ENCODE peak calls at places on chromosomes 4 and X, in five cellular contexts. L is left ventricle myocardium inferior; S is CD8-positive, alpha-beta memory T cell; V is aorta; R is pancreas. U is an unnamed sample. For H3K4me1 and H3K27me3, the result is how much of the 10 kb centered on the place peaks cover.

GRCh38 chrX:41452972-41453371 is 5.8 kb downstream of the NYX start:
- DNase-seq in L (no peak), S (no peak), V (no peak), R (no peak), U (no peak)

GRCh38 chrX:42176790-42177189 is 253.4 kb upstream of the CASK start:
- DNase-seq in L (no peak), S (no peak), V (no peak), R (no peak), U (no peak)

GRCh38 chr4:187304131-187304530 is 580.5 kb upstream of the FAT1 start:
- DNase-seq in L (no peak), S (no peak), V (no peak), R (no peak), U (no peak)

GRCh38 chrX:72094894-72095293 is 36.8 kb downstream of the RTL5 start:
- DNase-seq in L (peak), S (peak), V (peak), R (no peak), U (peak)

GRCh38 chrX:63922221-63922620 is 137.2 kb upstream of the ARHGEF9 start:
- DNase-seq in L (no peak), S (no peak), V (no peak), R (no peak), U (no peak)

GRCh38 chr4:128793859-128794667 is 15.4 kb upstream of the JADE1 start:
- DNase-seq in L (no peak), S (no peak), V (no peak), R (no peak), U (no peak)

GRCh38 chrX:17496407-17496806 is 121.4 kb downstream of the NHS start:
- DNase-seq in L (no peak), S (no peak), V (no peak), R (peak), U (no peak)

GRCh38 chr4:71026086-71026485 is 32.6 kb downstream of the DCK start:
- DNase-seq in L (no peak), S (no peak), V (no peak), R (peak), U (no peak)

GRCh38 chr4:88967883-88968316 is 89.1 kb downstream of the FAM13A start:
- DNase-seq in L (no peak), S (no peak), V (no peak), R (no peak), U (no peak)

GRCh38 chr4:182265881-182266280 is 22.7 kb downstream of the TENM3 start:
- DNase-seq in L (no peak), S (no peak), V (no peak), R (no peak), U (no peak)

GRCh38 chrX:84047339-84047738 is 140.7 kb downstream of the RPS6KA6 start:
- DNase-seq in L (no peak), S (no peak), V (no peak), R (no peak), U (no peak)

GRCh38 chr4:145583656-145584055 is 35.5 kb upstream of the MMAA start:
- DNase-seq in L (no peak), S (no peak), V (no peak), R (no peak), U (no peak)

GRCh38 chr4:1021386-1022050 is 10.1 kb downstream of the FGFRL1 start:
- DNase-seq in L (no peak), S (no peak), V (no peak), R (no peak), U (no peak)

GRCh38 chr4:158590219-158590618 is 68.5 kb downstream of the RXFP1 start:
- DNase-seq in L (no peak), S (no peak), V (no peak), R (no peak), U (no peak)

GRCh38 chrX:42098897-42099296 is 175.5 kb upstream of the CASK start:
- DNase-seq in L (peak), S (no peak), V (no peak), R (no peak), U (no peak)

GRCh38 chrX:39152106-39152649 is 350.9 kb downstream of the MID1IP1 start:
- DNase-seq in L (peak), S (peak), V (peak), R (peak), U (no peak)

GRCh38 chr4:3713817-3714641 is 52.2 kb upstream of the ADRA2C start:
- DNase-seq in L (peak), S (no peak), V (no peak), R (no peak), U (no peak)

GRCh38 chrX:138756234-138756633 is 44.7 kb upstream of the FGF13 start:
- DNase-seq in L (peak), S (no peak), V (peak), R (no peak), U (no peak)

GRCh38 chr4:792729-793108 is 33.2 kb downstream of the CPLX1 start:
- DNase-seq in L (no peak), S (peak), V (no peak), R (no peak), U (peak)

GRCh38 chr4:113447695-113448265 is 313.8 kb downstream of the CAMK2D start:
- DNase-seq in L (no peak), S (no peak), V (peak), R (no peak), U (no peak)

GRCh38 chr4:5976431-5976830 is 41.8 kb downstream of the C4orf50 start:
- DNase-seq in L (no peak), S (no peak), V (no peak), R (no peak), U (no peak)

GRCh38 chrX:3638280-3638873 is 75.1 kb downstream of the PRKX start:
- DNase-seq in L (no peak), S (no peak), V (no peak), R (peak), U (peak)

GRCh38 chr4:176778491-176778890 is 14.2 kb downstream of the VEGFC start:
- DNase-seq in L (no peak), S (no peak), V (no peak), R (no peak), U (no peak)

GRCh38 chr4:100372432-100372831 is 145.4 kb downstream of the EMCN start:
- DNase-seq in L (no peak), S (no peak), V (no peak), R (no peak), U (no peak)

GRCh38 chr4:7651461-7651921 is 216.8 kb upstream of the PSAPL1 start:
- DNase-seq in L (no peak), S (no peak), V (no peak), R (no peak), U (no peak)

GRCh38 chrX:70481871-70482270 is 37.2 kb downstream of the DLG3 start:
- DNase-seq in L (no peak), S (no peak), V (no peak), R (no peak), U (no peak)

GRCh38 chr4:5374577-5374976 is 323.3 kb downstream of the STK32B start:
- DNase-seq in L (no peak), S (no peak), V (no peak), R (no peak), U (no peak)

GRCh38 chr4:82739292-82740190 is 59.1 kb downstream of the SCD5 start:
- DNase-seq in L (peak), S (no peak), V (peak), R (peak), U (peak)

GRCh38 chrX:105221374-105221773 is 880 bp upstream of the TEX13A start:
- DNase-seq in L (no peak), S (no peak), V (no peak), R (no peak), U (no peak)

GRCh38 chr4:26916195-26916594 is 55.6 kb downstream of the STIM2 start:
- DNase-seq in L (no peak), S (no peak), V (no peak), R (no peak), U (no peak)

GRCh38 chr4:2950221-2950989 is 12.8 kb downstream of the NOP14 start:
- DNase-seq in L (no peak), S (no peak), V (no peak), R (no peak), U (no peak)

GRCh38 chrX:91414710-91415109 is 19.9 kb upstream of the PABPC5 start:
- DNase-seq in L (no peak), S (no peak), V (no peak), R (no peak), U (no peak)

GRCh38 chrX:49042581-49043219 is 457 bp downstream of the TFE3 start:
- DNase-seq in L (no peak), S (no peak), V (no peak), R (no peak), U (no peak)

GRCh38 chrX:49040376-49040955 is 2.7 kb downstream of the TFE3 start:
- DNase-seq in L (no peak), S (no peak), V (no peak), R (no peak), U (no peak)

GRCh38 chrX:49039598-49040375 is 3.4 kb downstream of the TFE3 start:
- DNase-seq in L (peak), S (peak), V (peak), R (peak), U (peak)

GRCh38 chrX:49041683-49042529 is 1.3 kb downstream of the TFE3 start:
- DNase-seq in L (peak), S (no peak), V (no peak), R (no peak), U (no peak)

DNA sequence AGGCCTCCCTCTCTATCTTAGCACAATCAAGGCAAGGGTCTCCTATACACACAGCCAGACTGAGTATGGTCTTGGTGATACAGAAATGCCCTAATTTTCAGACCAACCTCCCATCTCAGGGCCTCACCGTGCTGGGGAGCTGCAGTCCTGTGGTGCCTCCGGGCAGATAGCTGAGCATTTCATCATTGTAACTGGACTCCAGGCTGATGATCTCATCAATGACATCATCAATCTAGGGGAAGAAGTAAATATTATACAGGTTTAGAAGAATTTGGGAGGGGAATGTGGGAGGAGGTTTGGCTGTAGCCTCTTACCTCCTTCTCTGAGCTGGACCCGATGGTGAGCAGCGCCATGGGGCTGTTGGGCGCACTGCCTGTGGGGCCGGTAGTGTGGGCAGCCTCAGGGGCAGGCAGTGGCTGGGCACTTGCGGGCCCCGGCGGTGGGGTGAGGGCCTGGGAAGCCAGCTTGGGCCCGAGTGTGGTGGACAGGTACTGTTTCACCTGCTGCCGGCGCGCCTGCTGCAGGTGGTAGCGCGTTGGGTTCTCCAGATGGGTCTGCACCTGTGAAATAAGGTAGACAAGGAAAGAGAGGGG is 5.2 kb downstream of the TFE3 start:
- DNase-seq in L (no peak), S (no peak), V (no peak), R (no peak), U (no peak)
- H3K27ac ChIP-seq in L (no peak), S (no peak), V (no peak), R (no peak), U (no peak)

GRCh38 chr4:169248645-169249044 is 22.1 kb downstream of the SH3RF1 start:
- DNase-seq in L (no peak), S (no peak), V (no peak), R (no peak), U (no peak)
- H3K4me1 ChIP-seq in L (half or more), S (under half), V (under half), R (under half), U (under half)

GRCh38 chr4:168353746-168354145 is 35.2 kb upstream of the DDX60 start:
- DNase-seq in L (no peak), S (no peak), V (no peak), R (no peak), U (no peak)

GRCh38 chr4:168360271-168360670 is 41.7 kb upstream of the DDX60 start:
- DNase-seq in L (no peak), S (no peak), V (no peak), R (no peak), U (no peak)

GRCh38 chr4:168361365-168362024 is 42.9 kb upstream of the DDX60 start:
- DNase-seq in L (no peak), S (no peak), V (no peak), R (no peak), U (no peak)

GRCh38 chr4:168362025-168362401 is 43.5 kb upstream of the DDX60 start:
- DNase-seq in L (no peak), S (no peak), V (no peak), R (no peak), U (no peak)

GRCh38 chr4:168357941-168358340 is 39.4 kb upstream of the DDX60 start:
- DNase-seq in L (no peak), S (no peak), V (no peak), R (no peak), U (no peak)
- H3K27me3 ChIP-seq in L (under half), S (under half), V (under half), R (under half), U (under half)

GRCh38 chrX:64976673-64977040 is 407 bp upstream of the ZC4H2 start:
- DNase-seq in L (no peak), S (no peak), V (no peak), R (no peak), U (no peak)
- H3K27ac ChIP-seq in L (no peak), S (no peak), V (no peak), R (no peak), U (no peak)

GRCh38 chrX:37785569-37785968 is 5.7 kb downstream of the CYBB start:
- DNase-seq in L (no peak), S (no peak), V (no peak), R (no peak), U (no peak)
- H3K4me1 ChIP-seq in L (under half), S (under half), V (under half), R (under half), U (under half)

DNA sequence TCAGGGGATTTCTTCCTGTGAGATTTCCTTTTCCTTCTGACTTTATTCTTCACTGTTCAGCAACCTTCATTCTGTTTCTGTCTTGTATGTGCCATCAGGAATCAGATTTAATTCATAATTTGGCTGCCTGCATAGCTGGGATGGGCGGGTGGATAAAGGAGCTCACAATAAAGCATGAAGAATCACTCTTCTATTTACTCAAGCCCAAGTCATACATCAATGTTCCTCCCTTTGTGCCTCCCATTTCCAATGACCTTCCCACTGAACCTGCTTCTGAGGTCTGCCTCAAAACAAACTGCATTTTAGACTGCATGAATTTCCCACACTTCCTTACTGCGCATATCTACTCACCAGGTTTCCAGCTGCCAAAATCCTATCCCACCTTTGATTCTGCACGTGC is 14.0 kb downstream of the PDGFC start:
- DNase-seq in L (no peak), S (no peak), V (no peak), R (no peak), U (no peak)
- H3K27me3 ChIP-seq in L (under half), S (under half), V (under half), R (under half), U (under half)

GRCh38 chr4:95158045-95158444 is 390.7 kb downstream of the UNC5C start:
- DNase-seq in L (no peak), S (no peak), V (no peak), R (no peak), U (no peak)
- H3K27ac ChIP-seq in L (no peak), S (no peak), V (no peak), R (no peak), U (no peak)